ENCODE peak calls at places on chromosomes 5 and 9, in nine cellular contexts. I is T-helper 2 cell, W is ecto neural progenitor cell, V is retinal pigment epithelial cell, Y is COLO829, C is Peyer's patch, Q is AG04450, H is SJSA1, B is EL. G is an unnamed sample.

GRCh38 chr5:4514067-4514648 is 626.0 kb upstream of the ADAMTS16 start:
- DNase-seq in H (no peak), V (no peak), Y (no peak), I (no peak), Q (no peak), W (no peak), C (no peak), B (no peak), G (no peak)

GRCh38 chr5:144032375-144032774 is 138.1 kb downstream of the YIPF5 start:
- DNase-seq in V (no peak), Q (no peak), H (no peak), I (no peak), Y (no peak), W (no peak), C (no peak), B (no peak), G (no peak)

GRCh38 chr5:152264656-152265055 is 140.4 kb downstream of the NMUR2 start:
- DNase-seq in Q (no peak), Y (no peak), V (peak; percentile 66), B (no peak), H (no peak), W (no peak), C (no peak), I (no peak), G (no peak)

GRCh38 chr9:133580416-133580738 is 28.8 kb downstream of the FAM163B start:
- DNase-seq in B (no peak), C (no peak), Q (no peak), H (no peak), V (no peak), I (no peak), W (no peak), Y (no peak), G (no peak)

GRCh38 chr5:3103241-3103855 is 351.9 kb upstream of the IRX2 start:
- DNase-seq in I (no peak), B (no peak), Y (no peak), C (no peak), H (no peak), Q (no peak), W (peak; percentile 79), V (no peak), G (no peak)

GRCh38 chr5:136034976-136035375 is 6.2 kb downstream of the TGFBI start:
- DNase-seq in C (no peak), B (no peak), W (no peak), H (no peak), Q (no peak), Y (no peak), V (no peak), I (no peak), G (no peak)

GRCh38 chr9:77647659-77648457 is at the start of gene GNA14:
- DNase-seq in W (peak; percentile 72), C (no peak), Q (no peak), B (peak; percentile 28), V (no peak), Y (no peak), H (no peak), I (no peak), G (no peak)

GRCh38 chr5:129652353-129653138 is 95.3 kb upstream of the MINAR2 start:
- DNase-seq in Q (no peak), V (no peak), W (no peak), C (no peak), B (no peak), H (no peak), I (no peak), Y (no peak), G (no peak)

GRCh38 chr5:114325552-114325951 is 36.3 kb upstream of the KCNN2 start:
- DNase-seq in H (no peak), V (peak; percentile 9), I (no peak), C (no peak), B (peak; percentile 65), Y (no peak), Q (no peak), W (no peak), G (no peak)

GRCh38 chr9:137186385-137186784 is 2.0 kb downstream of the ANAPC2 start:
- DNase-seq in C (no peak), I (no peak), H (no peak), V (no peak), B (no peak), W (no peak), Q (no peak), Y (no peak), G (no peak)

GRCh38 chr9:93673271-93673843 is 97.0 kb downstream of the PHF2 start:
- DNase-seq in V (no peak), Y (peak; percentile 17), H (peak; percentile 41), C (no peak), W (peak; percentile 42), I (no peak), Q (no peak), B (no peak), G (no peak)

GRCh38 chr9:127731938-127732337 is 3.2 kb downstream of the TOR2A start:
- DNase-seq in W (no peak), H (no peak), Q (no peak), Y (no peak), C (no peak), B (no peak), I (no peak), V (no peak), G (no peak)

GRCh38 chr9:7879551-7880245 is 80.1 kb upstream of the DMAC1 start:
- DNase-seq in V (peak; percentile 34), Y (no peak), W (peak; percentile 82), I (no peak), B (no peak), H (no peak), Q (no peak), C (no peak), G (peak; percentile 89)

GRCh38 chr5:125484272-125485002 is 738.0 kb upstream of the ZNF608 start:
- DNase-seq in Q (peak; percentile 96), C (no peak), I (no peak), Y (peak; percentile 61), H (peak; percentile 78), B (peak; percentile 85), W (no peak), V (peak; percentile 87), G (peak; percentile 54)

GRCh38 chr5:147188200-147189108 is 46.4 kb upstream of the STK32A start:
- DNase-seq in H (peak; percentile 65), Y (peak; percentile 69), B (peak; percentile 65), Q (peak; percentile 38), V (no peak), I (no peak), C (no peak), W (no peak), G (no peak)

GRCh38 chr9:103243553-103243952 is 248.4 kb downstream of the CYLC2 start:
- DNase-seq in V (no peak), W (no peak), Y (no peak), H (no peak), Q (no peak), I (no peak), B (no peak), C (no peak), G (no peak)

GRCh38 chr5:172740483-172741205 is 30.4 kb downstream of the DUSP1 start:
- DNase-seq in C (no peak), Q (peak; percentile 81), B (peak; percentile 91), V (peak; percentile 98), H (peak; percentile 93), Y (no peak), W (no peak), I (no peak), G (peak; percentile 79)

GRCh38 chr9:115164511-115164974 is 46.6 kb upstream of the TNC start:
- DNase-seq in C (no peak), V (peak; percentile 70), B (peak; percentile 68), W (no peak), H (peak; percentile 74), Y (peak; percentile 92), Q (no peak), I (no peak), G (no peak)

GRCh38 chr9:131018621-131019020 is 9.6 kb downstream of the LAMC3 start:
- DNase-seq in V (no peak), I (no peak), Q (no peak), W (no peak), H (no peak), B (no peak), C (no peak), Y (no peak), G (no peak)

GRCh38 chr5:157670662-157671591 is at the start of gene C5orf52:
- DNase-seq in V (no peak), H (peak; percentile 80), W (no peak), Q (no peak), C (peak; percentile 28), Y (no peak), I (no peak), B (peak; percentile 44), G (no peak)

GRCh38 chr5:13955896-13956295 is 11.4 kb upstream of the DNAH5 start:
- DNase-seq in Q (no peak), V (no peak), C (no peak), B (peak; percentile 7), I (no peak), W (no peak), Y (no peak), H (no peak), G (no peak)

GRCh38 chr5:141876628-141877477 is 1.4 kb downstream of the PCDH1 start:
- DNase-seq in I (no peak), W (peak; percentile 66), Q (no peak), Y (no peak), H (no peak), V (no peak), B (no peak), C (no peak), G (no peak)

GRCh38 chr9:93261281-93261680 is 77.3 kb downstream of the WNK2 start:
- DNase-seq in Y (no peak), V (no peak), C (peak; percentile 3), Q (no peak), B (no peak), I (no peak), H (no peak), W (peak; percentile 51), G (no peak)

GRCh38 chr9:121098567-121099198 is 23.9 kb downstream of the CNTRL start:
- DNase-seq in Q (no peak), B (no peak), H (no peak), V (no peak), Y (no peak), W (no peak), C (no peak), I (no peak), G (no peak)

GRCh38 chr5:137617806-137618205 is 118.1 kb downstream of the KLHL3 start:
- DNase-seq in B (peak; percentile 86), V (peak; percentile 61), I (no peak), H (no peak), Q (no peak), Y (peak; percentile 64), C (no peak), W (no peak), G (no peak)

GRCh38 chr5:132800545-132800944 is 12.6 kb upstream of the SOWAHA start:
- DNase-seq in Y (no peak), C (no peak), I (no peak), V (no peak), W (no peak), B (no peak), H (no peak), Q (no peak), G (no peak)

GRCh38 chr5:147558826-147559225 is 49.0 kb upstream of the DPYSL3 start:
- DNase-seq in Y (peak; percentile 29), H (peak; percentile 88), I (no peak), C (no peak), W (no peak), Q (peak; percentile 61), B (peak; percentile 78), V (no peak), G (no peak)

GRCh38 chr9:134641173-134641985 is at the start of gene COL5A1:
- DNase-seq in B (peak; percentile 96), W (peak; percentile 94), C (peak; percentile 27), Q (peak; percentile 74), V (peak; percentile 43), I (peak; percentile 22), Y (peak; percentile 50), H (peak; percentile 94), G (no peak)

GRCh38 chr9:98080346-98080745 is 23.8 kb downstream of the NANS start:
- DNase-seq in W (no peak), I (no peak), V (no peak), Y (no peak), H (no peak), C (no peak), Q (no peak), B (peak; percentile 58), G (no peak)

GRCh38 chr5:168658394-168658793 is 79.2 kb upstream of the PANK3 start:
- DNase-seq in I (no peak), H (no peak), Y (no peak), W (no peak), B (no peak), V (no peak), C (no peak), Q (no peak), G (no peak)

GRCh38 chr9:133657120-133657661 is 21.0 kb downstream of the DBH start:
- DNase-seq in B (no peak), H (no peak), Y (no peak), Q (no peak), C (no peak), W (no peak), I (no peak), V (no peak), G (no peak)